ENCODE peak calls at places on chromosomes 11 and 22, in four cellular contexts. One of them, this sample, is unnamed.

GRCh38 chr11:70525006-70525405 is 126.7 kb downstream of the CTTN start:
- DNase-seq in hepatic stellate cell: no peak
- DNase-seq in memory B cell: no peak
- DNase-seq in LoVo: no peak
- DNase-seq in this sample: peak

GRCh38 chr22:40862013-40862412 is at the start of gene DNAJB7:
- DNase-seq in memory B cell: no peak
- DNase-seq in hepatic stellate cell: no peak
- DNase-seq in LoVo: no peak
- DNase-seq in this sample: no peak

GRCh38 chr11:128686745-128687177 is 7.1 kb upstream of the FLI1 start:
- DNase-seq in hepatic stellate cell: peak
- DNase-seq in memory B cell: peak
- DNase-seq in LoVo: no peak
- DNase-seq in this sample: peak

GRCh38 chr11:115958089-115959000 is 454.1 kb upstream of the CADM1 start:
- DNase-seq in memory B cell: no peak
- DNase-seq in LoVo: no peak
- DNase-seq in hepatic stellate cell: no peak
- DNase-seq in this sample: no peak

GRCh38 chr11:57179701-57180100 is 2.1 kb upstream of the LRRC55 start:
- DNase-seq in hepatic stellate cell: no peak
- DNase-seq in memory B cell: no peak
- DNase-seq in LoVo: no peak
- DNase-seq in this sample: no peak

GRCh38 chr22:32539631-32540449 is 65.2 kb downstream of the FBXO7 start:
- DNase-seq in memory B cell: no peak
- DNase-seq in hepatic stellate cell: no peak
- DNase-seq in LoVo: no peak
- DNase-seq in this sample: no peak

GRCh38 chr11:59551651-59552521 is 40.5 kb downstream of the OR4D9 start:
- DNase-seq in LoVo: peak
- DNase-seq in hepatic stellate cell: peak
- DNase-seq in memory B cell: no peak
- DNase-seq in this sample: peak

GRCh38 chr11:11732116-11732515 is 109.7 kb upstream of the USP47 start:
- DNase-seq in LoVo: no peak
- DNase-seq in hepatic stellate cell: no peak
- DNase-seq in memory B cell: no peak
- DNase-seq in this sample: no peak

GRCh38 chr11:16605440-16605970 is 132.9 kb upstream of the C11orf58 start:
- DNase-seq in memory B cell: no peak
- DNase-seq in hepatic stellate cell: peak
- DNase-seq in LoVo: peak
- DNase-seq in this sample: peak

GRCh38 chr11:24386551-24387404 is 110.1 kb upstream of the LUZP2 start:
- DNase-seq in hepatic stellate cell: peak
- DNase-seq in LoVo: peak
- DNase-seq in memory B cell: no peak
- DNase-seq in this sample: peak

GRCh38 chr22:28986366-28986765 is 75.3 kb downstream of the C22orf31 start:
- DNase-seq in hepatic stellate cell: no peak
- DNase-seq in memory B cell: no peak
- DNase-seq in LoVo: no peak
- DNase-seq in this sample: peak

GRCh38 chr11:1199689-1200610 is 22.9 kb upstream of the MUC5B start:
- DNase-seq in LoVo: no peak
- DNase-seq in memory B cell: no peak
- DNase-seq in hepatic stellate cell: no peak
- DNase-seq in this sample: no peak

GRCh38 chr11:92504534-92504933 is 279.9 kb downstream of the FAT3 start:
- DNase-seq in hepatic stellate cell: no peak
- DNase-seq in memory B cell: no peak
- DNase-seq in LoVo: no peak
- DNase-seq in this sample: no peak

GRCh38 chr11:61724437-61724836 is 28.0 kb upstream of the MYRF start:
- DNase-seq in memory B cell: no peak
- DNase-seq in LoVo: no peak
- DNase-seq in hepatic stellate cell: no peak
- DNase-seq in this sample: no peak

GRCh38 chr11:105000167-105000566 is 22.8 kb downstream of the CASP5 start:
- DNase-seq in hepatic stellate cell: no peak
- DNase-seq in memory B cell: no peak
- DNase-seq in LoVo: no peak
- DNase-seq in this sample: peak

GRCh38 chr22:23072035-23072910 is 2.0 kb downstream of the GNAZ start:
- DNase-seq in memory B cell: no peak
- DNase-seq in LoVo: no peak
- DNase-seq in hepatic stellate cell: no peak
- DNase-seq in this sample: no peak

GRCh38 chr11:130464289-130464812 is 15.9 kb downstream of the ADAMTS15 start:
- DNase-seq in LoVo: no peak
- DNase-seq in hepatic stellate cell: peak
- DNase-seq in memory B cell: no peak
- DNase-seq in this sample: no peak

GRCh38 chr22:40236131-40236665 is 58.5 kb downstream of the TNRC6B start:
- DNase-seq in LoVo: peak
- DNase-seq in hepatic stellate cell: no peak
- DNase-seq in memory B cell: no peak
- DNase-seq in this sample: no peak

GRCh38 chr11:2133481-2134021 is 5.6 kb downstream of the IGF2 start:
- DNase-seq in LoVo: no peak
- DNase-seq in memory B cell: no peak
- DNase-seq in hepatic stellate cell: no peak
- DNase-seq in this sample: peak

GRCh38 chr11:35029979-35030378 is 109.0 kb upstream of the CD44 start:
- DNase-seq in memory B cell: no peak
- DNase-seq in LoVo: no peak
- DNase-seq in hepatic stellate cell: peak
- DNase-seq in this sample: no peak

GRCh38 chr22:42368379-42369249 is 63.6 kb downstream of the NFAM1 start:
- DNase-seq in hepatic stellate cell: no peak
- DNase-seq in LoVo: peak
- DNase-seq in memory B cell: peak
- DNase-seq in this sample: no peak

GRCh38 chr11:130431337-130431773 is 2.9 kb upstream of the ADAMTS8 start:
- DNase-seq in memory B cell: peak
- DNase-seq in LoVo: peak
- DNase-seq in hepatic stellate cell: peak
- DNase-seq in this sample: peak

GRCh38 chr22:50473855-50474671 is 772 bp downstream of the SBF1 start:
- DNase-seq in hepatic stellate cell: peak
- DNase-seq in LoVo: no peak
- DNase-seq in memory B cell: no peak
- DNase-seq in this sample: no peak

GRCh38 chr22:29478326-29479276 is 1.4 kb upstream of the NEFH start:
- DNase-seq in LoVo: no peak
- DNase-seq in memory B cell: no peak
- DNase-seq in hepatic stellate cell: peak
- DNase-seq in this sample: peak

GRCh38 chr11:120527111-120527748 is 15.7 kb downstream of the GRIK4 start:
- DNase-seq in memory B cell: no peak
- DNase-seq in LoVo: no peak
- DNase-seq in hepatic stellate cell: no peak
- DNase-seq in this sample: no peak

GRCh38 chr11:79047980-79048379 is 392.9 kb downstream of the TENM4 start:
- DNase-seq in memory B cell: no peak
- DNase-seq in LoVo: no peak
- DNase-seq in hepatic stellate cell: no peak
- DNase-seq in this sample: no peak

GRCh38 chr11:13136272-13136596 is 127.1 kb downstream of the RASSF10 start:
- DNase-seq in LoVo: no peak
- DNase-seq in hepatic stellate cell: no peak
- DNase-seq in memory B cell: no peak
- DNase-seq in this sample: no peak

GRCh38 chr11:8055111-8055835 is 25.7 kb upstream of the TUB start:
- DNase-seq in hepatic stellate cell: no peak
- DNase-seq in memory B cell: peak
- DNase-seq in LoVo: no peak
- DNase-seq in this sample: no peak

GRCh38 chr11:130023204-130023603 is 20.6 kb upstream of the PRDM10 start:
- DNase-seq in hepatic stellate cell: peak
- DNase-seq in LoVo: peak
- DNase-seq in memory B cell: peak
- DNase-seq in this sample: peak

GRCh38 chr22:44143117-44143495 is 37.6 kb upstream of the PARVG start:
- DNase-seq in hepatic stellate cell: no peak
- DNase-seq in LoVo: no peak
- DNase-seq in memory B cell: no peak
- DNase-seq in this sample: no peak

GRCh38 chr11:35893796-35894475 is 49.9 kb upstream of the LDLRAD3 start:
- DNase-seq in hepatic stellate cell: no peak
- DNase-seq in memory B cell: no peak
- DNase-seq in LoVo: peak
- DNase-seq in this sample: peak

GRCh38 chr11:32221476-32222032 is 130.7 kb downstream of the RCN1 start:
- DNase-seq in LoVo: no peak
- DNase-seq in hepatic stellate cell: no peak
- DNase-seq in memory B cell: no peak
- DNase-seq in this sample: no peak

GRCh38 chr11:13668957-13669521 is 571 bp downstream of the FAR1 start:
- DNase-seq in LoVo: peak
- DNase-seq in memory B cell: peak
- DNase-seq in hepatic stellate cell: peak
- DNase-seq in this sample: peak

GRCh38 chr11:60937144-60937527 is 12.9 kb downstream of the TMEM132A start:
- DNase-seq in hepatic stellate cell: no peak
- DNase-seq in memory B cell: no peak
- DNase-seq in LoVo: no peak
- DNase-seq in this sample: no peak

GRCh38 chr11:44566952-44567875 is 1.8 kb downstream of the CD82 start:
- DNase-seq in hepatic stellate cell: no peak
- DNase-seq in memory B cell: no peak
- DNase-seq in LoVo: no peak
- DNase-seq in this sample: no peak

This sample was measured in Caco-2.